ENCODE peak calls at places on chromosomes 5 and 9, in six cellular contexts. One of them, this sample, is unnamed.

GRCh38 chr5:57650360-57651069 is 167.9 kb upstream of the ACTBL2 start:
- DNase-seq in neural crest cell: no peak
- DNase-seq in B cell: no peak
- DNase-seq in colonic mucosa: peak
- DNase-seq in fibroblast of the aortic adventitia: peak
- DNase-seq in heart left ventricle: no peak
- DNase-seq in this sample: peak

GRCh38 chr9:124008307-124008854 is 3.2 kb upstream of the LHX2 start:
- DNase-seq in heart left ventricle: no peak
- DNase-seq in B cell: peak
- DNase-seq in fibroblast of the aortic adventitia: no peak
- DNase-seq in neural crest cell: no peak
- DNase-seq in colonic mucosa: no peak
- DNase-seq in this sample: peak

GRCh38 chr9:93220627-93221425 is 36.9 kb downstream of the WNK2 start:
- DNase-seq in neural crest cell: no peak
- DNase-seq in fibroblast of the aortic adventitia: no peak
- DNase-seq in colonic mucosa: no peak
- DNase-seq in heart left ventricle: peak
- DNase-seq in B cell: no peak
- DNase-seq in this sample: no peak

GRCh38 chr5:125719681-125720676 is 703.2 kb upstream of the GRAMD2B start:
- DNase-seq in neural crest cell: peak
- DNase-seq in B cell: no peak
- DNase-seq in fibroblast of the aortic adventitia: no peak
- DNase-seq in colonic mucosa: peak
- DNase-seq in heart left ventricle: no peak
- DNase-seq in this sample: no peak

GRCh38 chr9:93907551-93908199 is 47.5 kb downstream of the BARX1 start:
- DNase-seq in fibroblast of the aortic adventitia: no peak
- DNase-seq in heart left ventricle: no peak
- DNase-seq in neural crest cell: no peak
- DNase-seq in B cell: no peak
- DNase-seq in colonic mucosa: no peak
- DNase-seq in this sample: no peak

GRCh38 chr5:169494383-169495251 is 89.0 kb upstream of the SPDL1 start:
- DNase-seq in fibroblast of the aortic adventitia: peak
- DNase-seq in neural crest cell: no peak
- DNase-seq in heart left ventricle: no peak
- DNase-seq in colonic mucosa: no peak
- DNase-seq in B cell: no peak
- DNase-seq in this sample: no peak

GRCh38 chr9:91714020-91714721 is 235.9 kb downstream of the ROR2 start:
- DNase-seq in heart left ventricle: peak
- DNase-seq in fibroblast of the aortic adventitia: peak
- DNase-seq in colonic mucosa: peak
- DNase-seq in neural crest cell: peak
- DNase-seq in B cell: no peak
- DNase-seq in this sample: peak

GRCh38 chr5:16704945-16705344 is 88.1 kb upstream of the RETREG1 start:
- DNase-seq in fibroblast of the aortic adventitia: no peak
- DNase-seq in heart left ventricle: no peak
- DNase-seq in neural crest cell: no peak
- DNase-seq in B cell: no peak
- DNase-seq in colonic mucosa: no peak
- DNase-seq in this sample: no peak

GRCh38 chr9:23825700-23826099 is 340 bp downstream of the ELAVL2 start:
- DNase-seq in fibroblast of the aortic adventitia: peak
- DNase-seq in neural crest cell: no peak
- DNase-seq in heart left ventricle: no peak
- DNase-seq in colonic mucosa: no peak
- DNase-seq in B cell: no peak
- DNase-seq in this sample: no peak

GRCh38 chr5:153756540-153756939 is 266.1 kb downstream of the GRIA1 start:
- DNase-seq in heart left ventricle: no peak
- DNase-seq in colonic mucosa: no peak
- DNase-seq in fibroblast of the aortic adventitia: peak
- DNase-seq in neural crest cell: no peak
- DNase-seq in B cell: no peak
- DNase-seq in this sample: no peak

GRCh38 chr9:108423493-108423892 is 432.3 kb downstream of the ACTL7B start:
- DNase-seq in colonic mucosa: no peak
- DNase-seq in neural crest cell: no peak
- DNase-seq in B cell: no peak
- DNase-seq in fibroblast of the aortic adventitia: no peak
- DNase-seq in heart left ventricle: no peak
- DNase-seq in this sample: no peak

GRCh38 chr9:134895103-134895502 is 14.5 kb downstream of the FCN2 start:
- DNase-seq in colonic mucosa: no peak
- DNase-seq in heart left ventricle: peak
- DNase-seq in B cell: no peak
- DNase-seq in fibroblast of the aortic adventitia: peak
- DNase-seq in neural crest cell: no peak
- DNase-seq in this sample: no peak

GRCh38 chr9:34178698-34179527 is at the start of gene UBAP1:
- DNase-seq in colonic mucosa: peak
- DNase-seq in heart left ventricle: peak
- DNase-seq in B cell: peak
- DNase-seq in fibroblast of the aortic adventitia: peak
- DNase-seq in neural crest cell: peak
- DNase-seq in this sample: peak

GRCh38 chr9:76136986-76137385 is 246.5 kb downstream of the PCSK5 start:
- DNase-seq in fibroblast of the aortic adventitia: peak
- DNase-seq in B cell: no peak
- DNase-seq in colonic mucosa: no peak
- DNase-seq in heart left ventricle: no peak
- DNase-seq in neural crest cell: no peak
- DNase-seq in this sample: no peak

GRCh38 chr9:132832171-132832570 is 45.9 kb downstream of the AK8 start:
- DNase-seq in fibroblast of the aortic adventitia: no peak
- DNase-seq in heart left ventricle: no peak
- DNase-seq in neural crest cell: no peak
- DNase-seq in colonic mucosa: no peak
- DNase-seq in B cell: no peak
- DNase-seq in this sample: no peak

GRCh38 chr9:115891929-115892328 is 261.7 kb upstream of the PAPPA start:
- DNase-seq in B cell: no peak
- DNase-seq in colonic mucosa: no peak
- DNase-seq in heart left ventricle: no peak
- DNase-seq in fibroblast of the aortic adventitia: peak
- DNase-seq in neural crest cell: no peak
- DNase-seq in this sample: no peak

GRCh38 chr9:109576762-109577161 is 78.7 kb upstream of the PTPN3 start:
- DNase-seq in colonic mucosa: no peak
- DNase-seq in heart left ventricle: no peak
- DNase-seq in fibroblast of the aortic adventitia: no peak
- DNase-seq in neural crest cell: no peak
- DNase-seq in B cell: no peak
- DNase-seq in this sample: no peak

GRCh38 chr9:137694962-137695875 is 76.4 kb downstream of the EHMT1 start:
- DNase-seq in B cell: peak
- DNase-seq in neural crest cell: peak
- DNase-seq in heart left ventricle: peak
- DNase-seq in fibroblast of the aortic adventitia: peak
- DNase-seq in colonic mucosa: peak
- DNase-seq in this sample: peak

GRCh38 chr5:163789870-163790269 is 284.5 kb downstream of the MAT2B start:
- DNase-seq in neural crest cell: no peak
- DNase-seq in heart left ventricle: no peak
- DNase-seq in B cell: no peak
- DNase-seq in fibroblast of the aortic adventitia: peak
- DNase-seq in colonic mucosa: no peak
- DNase-seq in this sample: no peak

GRCh38 chr9:32906213-32906612 is 95.2 kb downstream of the APTX start:
- DNase-seq in neural crest cell: no peak
- DNase-seq in fibroblast of the aortic adventitia: no peak
- DNase-seq in B cell: no peak
- DNase-seq in colonic mucosa: no peak
- DNase-seq in heart left ventricle: no peak
- DNase-seq in this sample: no peak

GRCh38 chr5:109740329-109740728 is 50.6 kb downstream of the MAN2A1 start:
- DNase-seq in fibroblast of the aortic adventitia: no peak
- DNase-seq in colonic mucosa: no peak
- DNase-seq in neural crest cell: no peak
- DNase-seq in B cell: no peak
- DNase-seq in heart left ventricle: peak
- DNase-seq in this sample: peak

GRCh38 chr5:63125862-63126261 is 547.2 kb downstream of the LRRC70 start:
- DNase-seq in heart left ventricle: no peak
- DNase-seq in B cell: no peak
- DNase-seq in colonic mucosa: no peak
- DNase-seq in neural crest cell: no peak
- DNase-seq in fibroblast of the aortic adventitia: peak
- DNase-seq in this sample: no peak

GRCh38 chr5:10637944-10638343 is 74.1 kb downstream of the ANKRD33B start:
- DNase-seq in fibroblast of the aortic adventitia: no peak
- DNase-seq in neural crest cell: no peak
- DNase-seq in colonic mucosa: no peak
- DNase-seq in B cell: no peak
- DNase-seq in heart left ventricle: no peak
- DNase-seq in this sample: no peak

GRCh38 chr9:125805057-125805456 is 57.9 kb downstream of the PBX3 start:
- DNase-seq in fibroblast of the aortic adventitia: peak
- DNase-seq in neural crest cell: no peak
- DNase-seq in colonic mucosa: no peak
- DNase-seq in heart left ventricle: no peak
- DNase-seq in B cell: no peak
- DNase-seq in this sample: no peak

GRCh38 chr5:176803027-176803942 is 7.1 kb upstream of the UNC5A start:
- DNase-seq in colonic mucosa: no peak
- DNase-seq in heart left ventricle: no peak
- DNase-seq in B cell: no peak
- DNase-seq in neural crest cell: no peak
- DNase-seq in fibroblast of the aortic adventitia: no peak
- DNase-seq in this sample: no peak

GRCh38 chr5:31827862-31828261 is 188.9 kb downstream of the PDZD2 start:
- DNase-seq in neural crest cell: no peak
- DNase-seq in fibroblast of the aortic adventitia: no peak
- DNase-seq in heart left ventricle: no peak
- DNase-seq in colonic mucosa: no peak
- DNase-seq in B cell: no peak
- DNase-seq in this sample: no peak

GRCh38 chr5:147445951-147446350 is 63.9 kb downstream of the DPYSL3 start:
- DNase-seq in neural crest cell: no peak
- DNase-seq in fibroblast of the aortic adventitia: no peak
- DNase-seq in colonic mucosa: no peak
- DNase-seq in B cell: no peak
- DNase-seq in heart left ventricle: no peak
- DNase-seq in this sample: no peak

GRCh38 chr5:180799194-180799593 is 3.4 kb downstream of the MGAT1 start:
- DNase-seq in colonic mucosa: peak
- DNase-seq in B cell: no peak
- DNase-seq in heart left ventricle: no peak
- DNase-seq in neural crest cell: no peak
- DNase-seq in fibroblast of the aortic adventitia: no peak
- DNase-seq in this sample: peak

GRCh38 chr9:119095072-119095471 is 274.2 kb downstream of the BRINP1 start:
- DNase-seq in neural crest cell: no peak
- DNase-seq in colonic mucosa: no peak
- DNase-seq in fibroblast of the aortic adventitia: no peak
- DNase-seq in B cell: no peak
- DNase-seq in heart left ventricle: no peak
- DNase-seq in this sample: no peak

GRCh38 chr9:5773324-5773999 is 59.5 kb downstream of the ERMP1 start:
- DNase-seq in colonic mucosa: no peak
- DNase-seq in B cell: no peak
- DNase-seq in heart left ventricle: no peak
- DNase-seq in neural crest cell: no peak
- DNase-seq in fibroblast of the aortic adventitia: no peak
- DNase-seq in this sample: no peak
- TF ChIP-seq CTCF in colonic mucosa: no peak
- TF ChIP-seq CTCF in B cell: peak
- TF ChIP-seq CTCF in heart left ventricle: no peak
- TF ChIP-seq CTCF in neural crest cell: no peak
- TF ChIP-seq CTCF in fibroblast of the aortic adventitia: no peak
- TF ChIP-seq CTCF in this sample: no peak

DNA sequence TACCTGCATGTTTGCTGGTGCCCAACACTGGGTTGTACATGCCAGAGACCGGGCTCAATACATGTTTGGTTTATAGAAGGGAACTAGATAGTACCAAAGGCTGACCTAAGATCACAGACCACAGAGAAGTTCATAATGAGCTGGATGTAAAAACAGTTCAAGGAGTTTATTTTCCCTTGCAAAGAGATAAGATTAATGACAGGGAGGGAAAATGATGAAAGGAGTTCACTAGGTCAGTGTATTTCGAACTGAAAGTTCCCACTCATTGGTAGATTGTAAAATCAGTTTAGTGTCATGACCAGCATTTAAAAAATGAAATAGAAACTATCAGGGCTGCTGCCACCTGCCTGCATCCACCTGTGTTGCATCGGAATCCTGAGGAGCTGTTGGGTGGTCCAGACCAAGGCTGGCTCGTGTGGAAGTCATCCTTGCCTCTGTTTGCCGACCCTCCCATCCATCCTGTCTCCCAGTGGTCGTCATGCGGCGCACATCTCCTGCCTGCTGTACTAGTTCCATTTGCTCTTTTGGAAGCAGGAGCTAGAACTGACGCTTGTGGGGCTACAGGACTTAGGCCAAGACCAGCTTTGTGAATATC is 21.1 kb downstream of the TBC1D2 start:
- DNase-seq in heart left ventricle: no peak
- DNase-seq in colonic mucosa: no peak
- DNase-seq in B cell: no peak
- DNase-seq in fibroblast of the aortic adventitia: no peak
- DNase-seq in neural crest cell: no peak
- DNase-seq in this sample: no peak
- TF ChIP-seq CTCF in heart left ventricle: no peak
- TF ChIP-seq CTCF in colonic mucosa: no peak
- TF ChIP-seq CTCF in B cell: no peak
- TF ChIP-seq CTCF in fibroblast of the aortic adventitia: no peak
- TF ChIP-seq CTCF in neural crest cell: peak
- TF ChIP-seq CTCF in this sample: no peak

GRCh38 chr5:62042007-62042406 is 264.0 kb upstream of the KIF2A start:
- DNase-seq in neural crest cell: no peak
- DNase-seq in heart left ventricle: no peak
- DNase-seq in fibroblast of the aortic adventitia: no peak
- DNase-seq in B cell: no peak
- DNase-seq in colonic mucosa: no peak
- DNase-seq in this sample: no peak
- TF ChIP-seq CTCF in neural crest cell: no peak
- TF ChIP-seq CTCF in heart left ventricle: no peak
- TF ChIP-seq CTCF in fibroblast of the aortic adventitia: no peak
- TF ChIP-seq CTCF in B cell: no peak
- TF ChIP-seq CTCF in colonic mucosa: no peak
- TF ChIP-seq CTCF in this sample: no peak

DNA sequence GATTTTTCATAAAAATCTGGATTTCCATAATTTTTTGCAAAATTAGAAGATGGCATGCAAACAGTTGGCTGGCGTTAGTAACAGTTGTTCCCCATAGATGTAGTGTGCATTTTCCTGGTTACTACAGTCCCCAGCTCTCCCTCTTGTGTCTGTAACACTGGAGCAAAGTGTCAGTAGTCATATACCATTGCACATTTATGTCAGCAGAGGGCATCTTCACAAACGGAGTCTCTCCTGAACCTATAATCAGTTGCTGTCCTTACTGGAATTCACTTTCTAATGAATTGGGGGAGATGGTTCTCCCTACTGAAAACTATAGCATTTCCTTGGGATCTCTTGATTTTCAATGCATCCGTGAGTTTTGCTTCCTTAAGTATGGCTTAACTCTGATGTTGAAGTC is 44.7 kb upstream of the DMAC1 start:
- DNase-seq in heart left ventricle: no peak
- DNase-seq in colonic mucosa: peak
- DNase-seq in neural crest cell: no peak
- DNase-seq in fibroblast of the aortic adventitia: peak
- DNase-seq in B cell: peak
- DNase-seq in this sample: no peak
- TF ChIP-seq CTCF in heart left ventricle: peak
- TF ChIP-seq CTCF in colonic mucosa: peak
- TF ChIP-seq CTCF in neural crest cell: peak
- TF ChIP-seq CTCF in fibroblast of the aortic adventitia: peak
- TF ChIP-seq CTCF in B cell: peak
- TF ChIP-seq CTCF in this sample: no peak

This sample was measured in nephron progenitor cell.